ENCODE peak calls at places on chromosomes 5 and 9, in six cellular contexts. H is RWPE1; W is iPS DF 6.9; M is neural progenitor cell; E is substantia nigra; S is CD4-positive, alpha-beta memory T cell. C is an unnamed sample.

GRCh38 chr5:163564321-163564924 is 59.0 kb downstream of the MAT2B start:
- DNase-seq in H (peak), W (peak), M (peak), E (no peak), S (peak), C (no peak)

GRCh38 chr9:99971410-99971809 is 65.0 kb downstream of the STX17 start:
- DNase-seq in H (no peak), W (no peak), M (no peak), E (no peak), S (no peak), C (no peak)

GRCh38 chr5:61245486-61245885 is 83.2 kb upstream of the SMIM15 start:
- DNase-seq in H (no peak), W (no peak), M (no peak), E (no peak), S (no peak), C (no peak)

GRCh38 chr9:16869140-16869903 is 1.1 kb downstream of the BNC2 start:
- DNase-seq in H (no peak), W (no peak), M (peak), E (no peak), S (no peak), C (no peak)

GRCh38 chr5:34657550-34657921 is 1.4 kb downstream of the RAI14 start:
- DNase-seq in H (peak), W (no peak), M (peak), E (no peak), S (no peak), C (no peak)

GRCh38 chr5:96658272-96658671 is 3.9 kb upstream of the CAST start:
- DNase-seq in H (no peak), W (no peak), M (peak), E (no peak), S (no peak), C (no peak)

GRCh38 chr9:135641745-135642144 is 2.4 kb upstream of the GLT6D1 start:
- DNase-seq in H (no peak), W (no peak), M (no peak), E (no peak), S (no peak), C (no peak)

GRCh38 chr5:73321757-73322452 is 126.7 kb downstream of the FOXD1 start:
- DNase-seq in H (peak), W (no peak), M (no peak), E (no peak), S (no peak), C (no peak)

GRCh38 chr5:159864885-159865622 is 51.2 kb upstream of the ADRA1B start:
- DNase-seq in H (no peak), W (no peak), M (no peak), E (no peak), S (no peak), C (no peak)

GRCh38 chr9:124271660-124272059 is 13.9 kb downstream of the NEK6 start:
- DNase-seq in H (no peak), W (no peak), M (no peak), E (no peak), S (no peak), C (no peak)

GRCh38 chr5:33509036-33509435 is 68.3 kb downstream of the TARS1 start:
- DNase-seq in H (no peak), W (no peak), M (no peak), E (no peak), S (no peak), C (no peak)

GRCh38 chr5:72613515-72613914 is 106.3 kb upstream of the ZNF366 start:
- DNase-seq in H (no peak), W (no peak), M (no peak), E (no peak), S (no peak), C (no peak)

DNA sequence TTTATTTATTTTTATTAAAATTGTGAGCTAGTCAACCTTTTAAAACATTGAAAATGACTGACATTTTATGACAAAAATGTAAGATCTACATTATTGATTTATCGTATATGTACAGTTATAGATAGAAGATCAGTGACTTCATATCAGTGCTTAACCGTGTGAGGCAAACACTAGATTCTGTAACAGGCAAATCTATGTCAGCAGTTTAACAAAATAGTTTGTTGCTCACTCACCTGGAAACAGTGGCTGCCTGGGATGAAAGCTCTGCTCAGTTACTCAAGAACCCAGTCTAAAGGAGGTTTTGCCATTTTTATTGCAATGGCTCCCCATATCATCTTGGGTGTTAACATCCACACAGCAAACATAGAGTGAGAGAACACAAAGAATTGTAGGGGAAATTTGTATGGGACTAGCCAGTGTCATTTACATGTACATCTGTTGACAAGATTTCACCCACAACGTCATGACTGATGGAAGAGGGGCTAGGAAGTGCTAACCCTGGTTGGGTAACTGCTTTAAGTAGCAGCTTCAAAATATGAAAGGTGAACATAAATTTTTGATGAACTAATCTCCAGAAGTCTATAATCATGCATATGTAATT is 49.0 kb downstream of the SGCD start:
- DNase-seq in H (no peak), W (no peak), M (no peak), E (no peak), S (no peak), C (no peak)
- H3K27ac ChIP-seq in H (no peak), W (no peak), M (no peak), E (no peak), S (no peak), C (no peak)

GRCh38 chr5:171961117-171961516 is 45.3 kb downstream of the FBXW11 start:
- DNase-seq in H (no peak), W (no peak), M (no peak), E (no peak), S (no peak), C (no peak)

GRCh38 chr5:171965740-171966139 is 40.7 kb downstream of the FBXW11 start:
- DNase-seq in H (no peak), W (no peak), M (no peak), E (no peak), S (no peak), C (no peak)

GRCh38 chr5:171966270-171966669 is 40.2 kb downstream of the FBXW11 start:
- DNase-seq in H (no peak), W (no peak), M (no peak), E (no peak), S (no peak), C (no peak)

GRCh38 chr5:171966964-171967363 is 39.5 kb downstream of the FBXW11 start:
- DNase-seq in H (no peak), W (no peak), M (no peak), E (no peak), S (no peak), C (no peak)

DNA sequence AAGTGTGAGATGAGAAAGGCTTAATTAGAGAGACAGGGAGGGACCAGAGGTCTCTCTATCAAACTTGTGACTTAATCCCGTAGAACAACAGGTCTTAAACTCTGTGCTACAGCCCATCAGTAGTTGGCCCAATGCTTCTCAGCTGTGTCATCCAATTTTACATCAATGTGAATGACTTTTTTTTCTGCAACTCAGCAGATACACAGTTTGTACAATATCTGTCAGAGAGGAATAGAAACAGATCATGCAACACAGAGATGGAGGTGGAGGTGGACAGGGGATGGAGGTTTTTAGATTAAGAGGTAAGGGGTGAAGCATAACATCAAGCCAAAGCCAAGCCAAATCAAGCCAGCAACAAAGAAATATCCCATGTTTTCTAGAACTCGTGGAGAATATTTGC is 43.0 kb downstream of the FBXW11 start:
- DNase-seq in H (no peak), W (no peak), M (no peak), E (no peak), S (no peak), C (no peak)
- H3K27ac ChIP-seq in H (no peak), W (no peak), M (no peak), E (no peak), S (no peak), C (no peak)

DNA sequence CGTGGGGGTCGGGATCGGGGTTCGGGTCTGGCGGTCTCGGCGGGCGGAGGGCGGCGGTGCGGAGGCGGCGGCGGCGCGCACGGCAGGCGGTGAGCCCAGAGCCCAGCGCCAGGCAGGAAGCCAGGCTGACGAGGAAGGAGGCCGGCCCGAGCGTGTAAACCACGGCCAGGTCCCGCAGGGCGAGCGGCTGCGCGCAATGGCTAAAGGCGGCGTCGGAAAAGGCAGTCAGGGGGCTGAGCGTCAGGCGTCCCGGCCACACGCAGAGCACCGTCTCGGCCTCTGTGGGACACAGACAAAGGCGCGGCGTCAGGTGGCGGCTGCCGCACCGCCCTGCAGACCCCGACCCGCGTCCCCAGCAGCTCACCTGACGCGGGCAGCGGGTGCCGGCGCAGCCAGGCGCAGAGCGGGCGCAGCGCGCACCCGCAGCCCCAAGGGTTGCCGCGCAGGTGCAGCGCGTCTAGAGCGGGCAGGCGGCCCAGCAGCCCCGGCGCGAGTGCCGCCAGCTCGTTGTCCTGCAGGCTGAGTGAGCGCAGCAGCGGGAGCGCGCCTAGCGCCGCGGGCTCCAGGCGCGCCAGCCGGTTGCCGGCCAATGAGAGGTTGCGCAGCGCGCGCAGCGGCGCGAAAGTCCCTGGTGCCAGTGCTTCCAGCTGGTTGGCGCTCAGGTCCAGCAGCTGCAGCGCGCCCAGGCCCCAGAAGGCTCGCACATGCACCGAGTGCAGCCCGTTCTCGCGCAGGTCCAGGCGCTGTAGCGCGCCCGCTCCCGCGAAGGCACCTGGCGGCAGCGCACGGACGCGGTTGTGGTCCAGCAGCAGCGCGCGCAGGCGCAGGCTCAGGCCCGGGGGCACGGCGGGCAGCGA is 716 bp downstream of the LRRC26 start:
- DNase-seq in H (peak), W (no peak), M (peak), E (no peak), S (no peak), C (no peak)
- H3K27ac ChIP-seq in H (peak), W (no peak), M (no peak), E (no peak), S (no peak), C (no peak)

DNA sequence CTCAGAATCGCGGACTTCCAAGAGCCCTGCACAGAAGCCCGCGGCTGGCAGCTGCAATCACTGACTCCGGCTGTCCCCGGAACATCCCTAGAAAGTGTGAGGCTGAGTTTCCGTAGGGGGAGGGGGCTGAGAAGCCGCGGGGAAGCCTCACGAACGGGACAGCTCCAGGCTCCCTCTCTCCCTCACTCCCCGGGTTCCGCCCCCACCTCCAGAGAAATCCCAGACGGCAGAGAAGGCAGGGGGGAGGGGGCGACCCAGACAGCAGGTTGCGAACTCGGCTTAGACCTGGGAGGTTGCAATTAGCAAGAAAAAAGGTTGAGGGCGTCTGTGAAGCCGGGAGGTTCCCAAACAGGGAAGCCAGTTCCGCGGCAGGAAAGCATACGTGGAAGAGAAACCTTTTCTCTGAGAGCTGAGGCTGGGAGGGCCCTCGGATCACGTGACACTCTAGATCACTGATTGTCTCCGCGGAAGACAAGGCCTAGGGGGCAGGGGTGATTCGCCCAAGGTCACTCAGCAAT is 73.8 kb upstream of the CPLX2 start:
- DNase-seq in H (no peak), W (no peak), M (peak), E (no peak), S (no peak), C (no peak)
- H3K27ac ChIP-seq in H (no peak), W (no peak), M (no peak), E (no peak), S (no peak), C (no peak)

GRCh38 chr9:4292781-4293180 is 7.1 kb downstream of the GLIS3 start:
- DNase-seq in H (no peak), W (no peak), M (no peak), E (no peak), S (no peak), C (no peak)
- H3K27ac ChIP-seq in H (no peak), W (no peak), M (no peak), E (no peak), S (no peak), C (no peak)

GRCh38 chr5:962801-963200 is 45.8 kb upstream of the NKD2 start:
- DNase-seq in H (no peak), W (no peak), M (no peak), E (no peak), S (no peak), C (no peak)
- H3K27ac ChIP-seq in H (no peak), W (no peak), M (no peak), E (no peak), S (no peak), C (no peak)

GRCh38 chr5:22887566-22887965 is 34.4 kb upstream of the CDH12 start:
- DNase-seq in H (no peak), W (no peak), M (no peak), E (no peak), S (no peak), C (no peak)
- H3K27ac ChIP-seq in H (no peak), W (no peak), M (no peak), E (no peak), S (no peak), C (no peak)

GRCh38 chr9:121427899-121428298 is 57.8 kb upstream of the STOM start:
- DNase-seq in H (no peak), W (no peak), M (no peak), E (no peak), S (no peak), C (no peak)
- H3K27ac ChIP-seq in H (no peak), W (no peak), M (no peak), E (no peak), S (no peak), C (no peak)

DNA sequence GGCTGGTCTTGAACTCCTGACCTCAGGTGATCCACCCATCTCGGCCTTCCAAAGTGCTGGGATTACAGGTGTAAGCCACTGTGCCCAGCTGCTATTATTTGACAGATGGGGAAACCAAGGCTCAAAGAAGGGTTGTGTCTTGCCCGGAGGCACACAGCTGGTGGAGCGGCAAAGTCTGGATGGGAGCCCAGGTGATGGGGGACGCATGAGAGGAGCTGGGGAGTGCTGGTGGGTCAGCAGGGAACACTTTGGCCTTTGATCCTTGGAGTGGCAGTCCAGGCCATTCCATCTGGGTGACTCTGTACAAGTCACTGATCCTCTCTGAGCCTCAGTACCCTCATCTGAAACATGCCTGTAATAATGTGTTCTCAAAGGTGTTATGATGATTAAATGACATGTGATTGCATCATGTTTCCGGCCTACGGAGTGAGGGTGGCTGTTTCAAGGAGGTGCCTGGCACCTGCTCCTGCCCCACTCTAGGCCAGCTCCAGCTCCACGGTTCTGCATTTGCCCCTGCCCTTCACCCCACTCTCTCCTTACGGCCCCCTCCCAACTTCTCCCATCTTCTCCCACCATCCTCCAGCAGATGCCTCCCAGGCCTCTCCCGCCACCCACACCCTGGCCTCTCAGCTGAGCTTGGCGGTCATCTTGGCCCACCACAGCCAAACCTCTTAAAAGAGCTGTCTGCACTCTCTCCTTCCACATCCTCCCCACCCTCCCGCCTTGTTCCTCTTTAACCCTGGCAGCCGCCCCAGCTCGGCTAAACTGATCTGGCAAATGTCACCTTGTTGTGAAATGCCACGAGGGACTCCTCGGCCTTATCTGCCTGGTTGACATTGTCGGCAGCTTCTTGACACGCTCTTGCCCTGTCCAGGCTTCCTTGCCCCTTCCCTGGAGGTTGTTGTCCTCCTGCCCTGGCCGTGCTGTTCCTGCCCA is 5.5 kb upstream of the DBN1 start:
- DNase-seq in H (no peak), W (no peak), M (no peak), E (no peak), S (no peak), C (peak)
- H3K27ac ChIP-seq in H (peak), W (no peak), M (peak), E (no peak), S (no peak), C (peak)

C was measured in spleen.